ENCODE peak calls at places on chromosomes 11 and 22, in six cellular contexts. I, F, T, E, J and M are unnamed samples.

GRCh38 chr22:49541451-49542230 is 286.0 kb downstream of the BRD1 start:
- DNase-seq in I (no peak), F (no peak), T (no peak), E (no peak), J (no peak), M (no peak)

GRCh38 chr11:104410336-104410735 is 246.4 kb upstream of the PDGFD start:
- DNase-seq in I (no peak), F (no peak), T (no peak), E (no peak), J (no peak), M (no peak)

GRCh38 chr11:95908826-95909225 is 15.1 kb downstream of the MTMR2 start:
- DNase-seq in I (no peak), F (peak; percentile 39), T (no peak), E (peak; percentile 45), J (no peak), M (no peak)

GRCh38 chr11:110478410-110478809 is 48.7 kb downstream of the FDX1 start:
- DNase-seq in I (no peak), F (no peak), T (no peak), E (no peak), J (no peak), M (no peak)

GRCh38 chr11:128394436-128395089 is 192.8 kb downstream of the ETS1 start:
- DNase-seq in I (no peak), F (peak; percentile 20), T (no peak), E (peak; percentile 64), J (no peak), M (peak; percentile 37)

GRCh38 chr22:36201630-36202312 is at the start of gene APOL4:
- DNase-seq in I (peak; percentile 87), F (peak; percentile 40), T (peak; percentile 91), E (peak; percentile 81), J (no peak), M (peak; percentile 60)

GRCh38 chr11:123238297-123238696 is 43.2 kb upstream of the CLMP start:
- DNase-seq in I (no peak), F (peak; percentile 73), T (peak; percentile 74), E (peak; percentile 76), J (no peak), M (peak; percentile 79)

GRCh38 chr11:27402450-27402849 is 39.4 kb upstream of the CCDC34 start:
- DNase-seq in I (no peak), F (no peak), T (no peak), E (no peak), J (no peak), M (no peak)

GRCh38 chr11:113880966-113881365 is 5.6 kb upstream of the USP28 start:
- DNase-seq in I (no peak), F (no peak), T (no peak), E (no peak), J (no peak), M (no peak)

DNA sequence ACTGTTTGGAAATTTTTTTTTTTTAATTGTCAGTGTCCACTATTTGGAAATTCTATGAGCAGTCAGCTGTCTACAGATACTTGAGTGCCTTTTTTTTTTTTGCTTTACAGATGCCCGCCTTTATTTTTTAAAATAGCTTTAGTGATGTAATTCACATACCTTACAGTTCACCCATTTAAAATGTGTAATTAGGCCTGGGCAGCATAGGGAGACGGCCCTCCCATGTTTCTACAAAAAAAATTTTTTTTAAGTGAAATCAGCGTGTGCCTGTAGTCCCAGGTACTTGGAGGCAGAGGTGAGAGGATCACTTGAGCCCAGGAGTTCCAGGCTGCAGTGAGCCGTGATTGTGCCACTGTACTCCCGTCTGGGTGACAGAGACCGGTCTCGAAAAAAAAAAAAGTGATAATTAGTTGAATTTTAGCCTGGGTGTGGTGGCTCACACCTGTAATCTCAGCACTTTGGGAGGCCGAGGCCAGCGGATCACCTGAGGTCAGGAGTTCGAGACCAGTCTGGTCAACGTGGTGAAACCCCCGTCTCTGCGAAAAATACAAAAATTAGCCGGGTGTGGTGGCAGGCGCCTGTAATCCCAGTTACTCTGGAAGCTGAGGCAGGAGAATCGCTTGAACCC is 1.5 kb downstream of the ZNF143 start:
- DNase-seq in I (no peak), F (peak; percentile 23), T (no peak), E (peak; percentile 22), J (no peak), M (peak; percentile 47)
- H3K4me3 ChIP-seq in I (peak overlapping the region; percentile 30), F (peak overlapping the region; percentile 67), T (peak overlapping the region; percentile 79), E (peak overlapping the region; percentile 71), J (peak overlapping the region; percentile 72), M (peak overlapping the region; percentile 69)

DNA sequence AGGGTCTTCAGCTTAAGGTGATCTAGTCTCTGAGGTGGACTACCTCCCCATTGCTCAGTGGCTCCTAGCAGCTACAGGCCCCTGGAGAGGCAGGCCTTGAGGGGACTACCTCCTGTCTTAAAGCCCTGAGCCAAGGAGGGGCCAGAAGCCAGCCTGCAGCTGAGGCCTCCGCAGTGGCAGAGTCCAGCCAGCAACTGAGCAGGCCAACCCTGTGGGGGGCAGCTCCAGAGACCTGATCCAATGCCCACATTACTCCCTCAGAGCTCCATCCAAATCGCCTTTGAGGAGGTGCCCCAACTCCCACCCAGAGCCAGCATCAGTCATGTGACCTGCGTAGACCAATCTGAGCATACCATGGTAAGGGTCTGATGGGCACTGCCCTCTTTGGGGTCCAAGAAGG is 2.7 kb downstream of the C2CD2L start:
- DNase-seq in I (no peak), F (no peak), T (no peak), E (no peak), J (no peak), M (no peak)
- H3K4me3 ChIP-seq in I (no peak overlapping the region), F (no peak overlapping the region), T (no peak overlapping the region), E (no peak overlapping the region), J (no peak overlapping the region), M (no peak overlapping the region)

DNA sequence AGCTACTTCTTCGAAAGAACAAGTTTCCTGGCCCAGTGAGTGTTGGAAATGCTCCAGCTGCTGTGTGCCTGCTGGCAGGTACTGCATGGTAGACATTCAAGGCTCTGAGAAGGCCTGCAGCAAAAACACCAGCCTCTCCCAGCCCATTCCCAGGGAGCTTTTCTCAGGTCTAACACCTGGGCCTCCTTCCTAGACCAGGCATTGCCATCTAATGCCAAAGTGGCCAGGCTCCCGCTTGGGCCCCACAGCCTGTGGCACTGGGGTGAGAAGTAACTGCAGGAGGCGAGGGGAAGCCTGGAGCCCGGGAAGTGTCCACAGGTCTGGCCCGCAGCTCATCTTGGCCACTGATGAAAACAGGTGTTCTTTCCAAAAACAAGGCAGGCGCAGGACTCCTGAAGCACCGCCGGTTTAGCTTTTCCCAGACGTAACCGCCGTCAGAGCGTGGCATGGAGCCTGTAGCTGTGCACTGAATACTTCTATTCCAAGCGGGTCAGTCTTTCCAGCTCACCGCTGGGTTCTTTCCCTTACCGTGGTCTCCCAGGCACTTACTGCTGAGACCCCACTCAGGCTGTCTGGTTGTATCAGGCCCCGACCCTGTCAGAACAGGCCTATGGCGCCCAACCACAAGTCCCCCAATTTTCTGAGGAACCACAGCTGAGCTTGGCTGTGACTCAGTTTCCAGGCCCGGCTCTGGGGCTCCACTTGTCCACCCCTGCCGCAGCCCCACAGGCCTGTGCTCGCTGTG is 1.2 kb upstream of the TCIRG1 start:
- DNase-seq in I (peak; percentile 54), F (no peak), T (peak; percentile 49), E (no peak), J (no peak), M (no peak)
- H3K4me3 ChIP-seq in I (no peak overlapping the region), F (no peak overlapping the region), T (peak overlapping the region; percentile 75), E (no peak overlapping the region), J (no peak overlapping the region), M (no peak overlapping the region)

DNA sequence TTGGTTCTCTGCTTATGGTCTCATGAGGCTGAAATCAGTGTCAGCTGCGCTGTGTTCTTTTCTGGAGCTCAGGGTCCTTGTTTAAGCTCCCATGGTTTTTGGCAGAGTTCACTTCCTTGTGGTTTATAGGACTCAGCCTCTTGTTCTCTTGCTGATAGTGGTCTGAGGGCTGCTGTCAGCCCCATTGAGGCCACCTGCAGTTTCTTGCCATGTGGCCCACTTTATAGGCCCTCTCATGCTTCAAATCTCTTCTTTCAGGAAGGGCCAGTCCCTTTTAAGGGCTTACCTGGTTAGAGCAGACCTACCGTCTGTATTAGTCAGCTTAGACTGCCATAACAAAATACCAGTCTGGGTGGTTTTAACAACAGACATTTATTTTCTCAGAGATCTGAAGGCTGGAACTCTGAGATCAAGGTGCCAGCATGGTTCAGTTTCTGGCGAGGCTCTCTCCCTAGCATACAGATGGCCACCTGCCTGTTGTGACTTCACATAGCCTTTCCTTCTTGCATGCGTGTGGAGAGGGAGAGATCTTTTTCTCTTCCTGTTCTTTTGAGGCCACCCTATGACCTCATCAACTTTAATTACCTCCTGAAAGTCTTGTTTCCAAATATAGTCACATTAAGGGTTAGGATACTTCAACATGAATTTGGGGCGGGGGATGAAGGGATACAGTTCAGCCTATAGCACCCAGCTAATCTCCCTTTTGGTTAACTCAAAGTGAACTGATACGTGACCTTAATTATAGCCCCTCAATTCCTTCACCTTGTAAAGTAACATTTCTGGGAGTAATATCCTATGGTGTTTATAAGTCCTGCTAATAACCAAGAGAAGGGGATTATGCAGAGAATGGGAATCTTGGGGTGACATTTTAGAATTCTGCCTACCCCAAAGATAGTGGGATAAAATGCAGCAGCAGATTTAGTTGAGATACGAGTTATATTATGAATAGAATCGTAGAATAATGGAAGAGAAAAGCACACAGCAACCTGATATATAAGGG is 131.8 kb downstream of the UVRAG start:
- DNase-seq in I (no peak), F (peak; percentile 80), T (no peak), E (peak; percentile 79), J (peak; percentile 24), M (no peak)
- H3K4me3 ChIP-seq in I (no peak overlapping the region), F (no peak overlapping the region), T (no peak overlapping the region), E (no peak overlapping the region), J (no peak overlapping the region), M (no peak overlapping the region)

DNA sequence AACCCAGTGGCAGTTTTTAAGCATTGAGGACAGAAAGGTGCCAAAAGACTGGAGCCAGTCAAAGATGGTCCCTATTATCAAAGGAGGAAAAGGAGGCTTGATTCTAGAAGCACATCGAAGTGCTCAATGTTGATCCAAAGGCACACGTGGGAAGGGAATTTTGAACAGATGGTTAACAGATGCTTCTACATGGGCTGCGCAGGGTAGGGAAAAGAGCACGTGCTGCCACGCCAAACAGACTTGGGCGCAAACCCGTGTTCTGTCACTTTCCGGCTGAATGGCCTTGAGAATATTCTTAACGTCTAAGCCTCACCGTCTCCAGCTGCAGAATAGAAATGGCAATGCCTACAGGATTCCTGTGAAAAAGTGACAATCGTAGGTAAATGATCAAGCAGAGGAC is 217.9 kb upstream of the MTNR1B start:
- DNase-seq in I (no peak), F (no peak), T (no peak), E (no peak), J (no peak), M (peak; percentile 38)
- H3K4me3 ChIP-seq in I (no peak overlapping the region), F (no peak overlapping the region), T (no peak overlapping the region), E (no peak overlapping the region), J (no peak overlapping the region), M (no peak overlapping the region)